ENCODE peak calls at places on chromosomes 6 and 20, in six cellular contexts. P is IMR-90, D is GM12878, K is HepG2, Z is SK-N-SH, S is K562. X is an unnamed sample.

GRCh38 chr6:38483526-38483925 is 156.2 kb downstream of the BTBD9 start:
- DNase-seq in P (no peak), Z (no peak), S (no peak), D (peak), K (no peak), X (no peak)

GRCh38 chr6:41443616-41444525 is 102.3 kb upstream of the FOXP4 start:
- DNase-seq in K (no peak), P (no peak), D (no peak), S (no peak), Z (no peak), X (no peak)

GRCh38 chr20:4369798-4370124 is 351.9 kb upstream of the PRND start:
- DNase-seq in Z (no peak), D (peak), K (no peak), P (no peak), S (peak), X (no peak)

GRCh38 chr20:32019156-32019510 is 8.9 kb downstream of the CCM2L start:
- DNase-seq in K (no peak), P (no peak), Z (peak), S (peak), D (no peak), X (peak)

GRCh38 chr20:31605902-31606677 is 1.0 kb downstream of the ID1 start:
- DNase-seq in K (peak), D (no peak), P (no peak), S (no peak), Z (peak), X (no peak)

GRCh38 chr20:35582131-35582530 is 33.5 kb upstream of the SPAG4 start:
- DNase-seq in Z (no peak), S (no peak), D (no peak), P (no peak), K (no peak), X (no peak)

GRCh38 chr6:9412951-9413559 is 977.7 kb upstream of the SLC35B3 start:
- DNase-seq in P (no peak), K (peak), Z (peak), D (no peak), S (peak), X (peak)

GRCh38 chr6:5167501-5167900 is 82.4 kb downstream of the PPP1R3G start:
- DNase-seq in Z (no peak), K (no peak), D (no peak), P (peak), S (no peak), X (no peak)

GRCh38 chr6:25968769-25969168 is 6.2 kb downstream of the TRIM38 start:
- DNase-seq in S (no peak), D (no peak), K (no peak), Z (no peak), P (peak), X (no peak)

GRCh38 chr6:157188213-157188612 is 135.1 kb downstream of the TMEM242 start:
- DNase-seq in P (peak), K (no peak), S (no peak), Z (no peak), D (no peak), X (no peak)

GRCh38 chr20:62837790-62838458 is 21.1 kb downstream of the COL9A3 start:
- DNase-seq in Z (peak), S (no peak), D (no peak), K (peak), P (no peak), X (no peak)

GRCh38 chr20:35145141-35145564 is 2.0 kb downstream of the EDEM2 start:
- DNase-seq in Z (peak), D (peak), K (peak), S (peak), P (peak), X (peak)

GRCh38 chr6:75842191-75842590 is 93.2 kb downstream of the MYO6 start:
- DNase-seq in K (no peak), S (no peak), D (no peak), P (peak), Z (no peak), X (no peak)

GRCh38 chr20:34179636-34180360 is 61.4 kb upstream of the ASIP start:
- DNase-seq in S (no peak), K (no peak), D (no peak), Z (no peak), P (no peak), X (peak)

GRCh38 chr20:35992713-35993335 is 24.4 kb downstream of the CNBD2 start:
- DNase-seq in K (peak), S (peak), P (peak), Z (peak), D (peak), X (peak)

GRCh38 chr20:45611054-45611453 is 18.5 kb upstream of the WFDC10A start:
- DNase-seq in Z (no peak), K (no peak), P (peak), S (no peak), D (no peak), X (no peak)

GRCh38 chr20:50844430-50845100 is 49.7 kb downstream of the BCAS4 start:
- DNase-seq in P (peak), K (peak), Z (no peak), D (peak), S (peak), X (peak)

GRCh38 chr20:34512266-34512954 is 3.8 kb upstream of the DYNLRB1 start:
- DNase-seq in Z (no peak), D (no peak), S (no peak), P (peak), K (peak), X (no peak)

GRCh38 chr6:140436023-140436811 is 1061.8 kb upstream of the CITED2 start:
- DNase-seq in D (no peak), Z (no peak), P (peak), K (no peak), S (no peak), X (no peak)

GRCh38 chr20:61234224-61234623 is 17.8 kb upstream of the CDH4 start:
- DNase-seq in D (no peak), Z (no peak), K (no peak), P (no peak), S (no peak), X (no peak)

GRCh38 chr6:39428152-39428551 is 105.7 kb upstream of the KCNK16 start:
- DNase-seq in P (no peak), K (no peak), D (no peak), S (no peak), Z (no peak), X (no peak)

GRCh38 chr6:168134399-168135201 is 55.6 kb upstream of the FRMD1 start:
- DNase-seq in K (no peak), P (no peak), Z (no peak), D (no peak), S (no peak), X (no peak)

GRCh38 chr6:24692415-24692814 is 25.5 kb downstream of the ACOT13 start:
- DNase-seq in S (no peak), K (no peak), P (no peak), Z (no peak), D (no peak), X (no peak)

GRCh38 chr6:111631018-111631417 is 25.3 kb upstream of the TRAF3IP2 start:
- DNase-seq in D (no peak), Z (no peak), P (no peak), S (no peak), K (no peak), X (no peak)

GRCh38 chr6:111628117-111628866 is 22.6 kb upstream of the TRAF3IP2 start:
- DNase-seq in P (no peak), K (no peak), S (no peak), D (no peak), Z (no peak), X (no peak)

GRCh38 chr6:111626446-111626845 is 20.8 kb upstream of the TRAF3IP2 start:
- DNase-seq in K (no peak), D (no peak), S (no peak), Z (no peak), P (no peak), X (no peak)

GRCh38 chr6:111632468-111633247 is 27.0 kb upstream of the TRAF3IP2 start:
- DNase-seq in K (no peak), P (no peak), Z (no peak), S (no peak), D (no peak), X (no peak)

GRCh38 chr6:111631930-111632460 is 26.3 kb upstream of the TRAF3IP2 start:
- DNase-seq in D (no peak), P (no peak), S (no peak), K (no peak), Z (no peak), X (no peak)
- TF ChIP-seq SMC3 in D (no peak), P (no peak), S (no peak), K (no peak), Z (no peak), X (no peak)

DNA sequence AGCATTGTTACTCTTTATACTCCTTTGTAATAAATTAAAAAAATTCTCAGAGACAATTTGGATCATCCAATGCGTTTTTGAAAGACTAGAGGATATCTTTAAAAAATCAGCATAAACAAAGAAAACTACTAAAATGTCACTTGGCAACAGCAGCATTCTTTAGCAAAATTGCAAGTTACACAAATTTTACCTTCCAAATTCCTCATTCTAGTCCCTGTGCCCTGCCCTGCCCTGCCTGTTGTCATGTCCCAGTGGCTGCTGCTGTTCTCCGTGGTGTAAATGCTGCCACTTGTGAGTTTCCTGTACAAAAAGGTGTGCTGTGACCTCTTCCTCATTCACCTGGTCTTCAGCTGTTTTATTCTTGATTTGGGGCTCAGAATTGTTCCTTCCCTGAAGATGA is 83.2 kb downstream of the CDC5L start:
- DNase-seq in K (no peak), D (no peak), S (no peak), P (no peak), Z (no peak), X (no peak)
- TF ChIP-seq SMC3 in K (no peak), D (no peak), S (no peak), P (no peak), Z (no peak), X (no peak)

DNA sequence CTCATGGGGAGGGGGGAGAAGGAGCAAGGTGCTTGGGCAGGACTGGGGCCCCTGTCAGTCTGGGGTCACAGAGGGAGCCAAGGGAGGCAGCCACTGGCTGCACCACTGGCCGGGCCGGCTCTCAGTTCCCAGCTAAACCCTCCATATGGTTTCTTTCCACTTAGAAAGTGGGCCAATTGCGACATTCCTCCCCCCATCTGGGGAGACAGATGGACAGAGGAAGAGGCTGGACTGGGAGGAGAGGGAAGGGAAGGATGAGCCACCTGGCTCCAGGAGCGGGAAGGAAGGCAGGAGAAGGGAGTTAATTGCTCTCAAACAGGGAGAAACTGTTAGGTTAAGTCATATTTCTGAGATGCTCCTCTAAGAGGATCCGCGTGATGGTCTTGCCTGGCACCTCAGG is 82.2 kb downstream of the GRM4 start:
- DNase-seq in P (no peak), S (no peak), Z (no peak), D (no peak), K (no peak), X (no peak)
- TF ChIP-seq SMC3 in P (no peak), S (no peak), Z (no peak), D (no peak), K (no peak), X (no peak)

DNA sequence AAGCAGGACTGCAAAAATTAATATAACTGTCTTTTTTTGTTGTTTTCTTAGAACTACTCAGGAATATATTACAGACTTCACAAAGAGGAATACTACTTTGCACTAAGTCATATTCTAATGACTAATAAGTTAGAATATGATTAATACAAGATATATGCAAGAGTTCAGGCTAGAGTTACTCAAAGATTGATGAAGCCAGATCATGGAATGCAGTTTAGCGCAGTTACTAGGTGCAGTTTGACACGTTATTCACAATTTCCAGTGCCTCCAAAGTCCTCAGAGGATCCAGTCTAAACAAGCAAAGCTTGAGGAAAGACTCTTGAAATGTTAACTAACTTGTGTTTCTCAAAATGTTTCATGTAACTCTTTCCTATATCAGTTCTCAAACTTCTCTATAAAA is 1.2 kb upstream of the MYCT1 start:
- DNase-seq in K (no peak), Z (no peak), S (no peak), D (no peak), P (peak), X (no peak)
- TF ChIP-seq SMC3 in K (no peak), Z (no peak), S (no peak), D (no peak), P (no peak), X (no peak)

GRCh38 chr6:98467902-98468301 is 366.5 kb upstream of the POU3F2 start:
- DNase-seq in Z (no peak), S (no peak), D (no peak), P (no peak), K (no peak), X (no peak)
- TF ChIP-seq SMC3 in Z (no peak), S (no peak), D (no peak), P (no peak), K (no peak), X (no peak)

X was measured in A549.